ENCODE peak calls at places on chromosomes 3 and 15, in eight cellular contexts. V is stimulated activated CD4-positive, alpha-beta T cell treated with anti-CD3 and anti-CD28 coated beads, Interleukin-1b, Interleukin-23, amount 100 ng/mL, for 48 hours; H is dermis microvascular lymphatic vessel endothelial cell; X is T1000; O is foreskin fibroblast; N is endothelial cell; A is ACHN; T is AG04450. B is an unnamed sample.

GRCh38 chr3:102113421-102114041 is 264.2 kb downstream of the NFKBIZ start:
- DNase-seq in V (no peak), H (no peak), X (no peak), O (no peak), N (no peak), A (peak; percentile 96), T (no peak), B (no peak)

GRCh38 chr3:121995190-121996137 is 26.6 kb downstream of the ILDR1 start:
- DNase-seq in V (peak; percentile 30), H (peak; percentile 23), X (no peak), O (peak; percentile 81), N (peak; percentile 50), A (peak; percentile 30), T (peak; percentile 11), B (peak; percentile 21)

GRCh38 chr15:68224546-68225250 is 4.8 kb downstream of the CLN6 start:
- DNase-seq in V (no peak), H (no peak), X (no peak), O (no peak), N (no peak), A (no peak), T (no peak), B (no peak)

GRCh38 chr15:58401276-58401675 is 30.5 kb upstream of the LIPC start:
- DNase-seq in V (no peak), H (no peak), X (no peak), O (no peak), N (no peak), A (no peak), T (no peak), B (no peak)

GRCh38 chr15:73921257-73921890 is 4.9 kb upstream of the LOXL1 start:
- DNase-seq in V (peak; percentile 14), H (no peak), X (no peak), O (no peak), N (no peak), A (no peak), T (no peak), B (no peak)

GRCh38 chr15:78396976-78397375 is 41.0 kb upstream of the IREB2 start:
- DNase-seq in V (no peak), H (no peak), X (no peak), O (peak; percentile 88), N (no peak), A (no peak), T (no peak), B (no peak)

GRCh38 chr15:36953346-36953745 is 147.0 kb downstream of the MEIS2 start:
- DNase-seq in V (no peak), H (no peak), X (no peak), O (no peak), N (no peak), A (no peak), T (no peak), B (no peak)

GRCh38 chr15:73325191-73325980 is 43.4 kb downstream of the HCN4 start:
- DNase-seq in V (peak; percentile 9), H (no peak), X (no peak), O (no peak), N (peak; percentile 63), A (no peak), T (no peak), B (no peak)

GRCh38 chr3:10928961-10929471 is 63.5 kb upstream of the SLC6A1 start:
- DNase-seq in V (no peak), H (no peak), X (no peak), O (no peak), N (no peak), A (no peak), T (no peak), B (no peak)

GRCh38 chr3:14422016-14422963 is 19.9 kb downstream of the SLC6A6 start:
- DNase-seq in V (no peak), H (no peak), X (no peak), O (no peak), N (no peak), A (no peak), T (no peak), B (no peak)

GRCh38 chr3:100600181-100601042 is 9.0 kb upstream of the ADGRG7 start:
- DNase-seq in V (no peak), H (peak; percentile 7), X (no peak), O (no peak), N (no peak), A (no peak), T (no peak), B (no peak)

GRCh38 chr3:132753946-132754345 is 31.7 kb upstream of the NPHP3 start:
- DNase-seq in V (no peak), H (no peak), X (no peak), O (no peak), N (no peak), A (no peak), T (no peak), B (no peak)

GRCh38 chr15:69608661-69609060 is 156.0 kb downstream of the RPLP1 start:
- DNase-seq in V (no peak), H (no peak), X (no peak), O (no peak), N (no peak), A (no peak), T (no peak), B (no peak)

GRCh38 chr15:100765458-100766224 is 114.0 kb upstream of the ALDH1A3 start:
- DNase-seq in V (no peak), H (no peak), X (no peak), O (no peak), N (no peak), A (no peak), T (no peak), B (no peak)

GRCh38 chr15:31392761-31393401 is 66.2 kb downstream of the KLF13 start:
- DNase-seq in V (no peak), H (no peak), X (no peak), O (peak; percentile 38), N (no peak), A (no peak), T (no peak), B (no peak)

GRCh38 chr3:123119388-123119787 is 52.6 kb downstream of the PDIA5 start:
- DNase-seq in V (no peak), H (no peak), X (no peak), O (no peak), N (no peak), A (no peak), T (no peak), B (no peak)

GRCh38 chr3:141360888-141361598 is 7.3 kb upstream of the ZBTB38 start:
- DNase-seq in V (no peak), H (peak; percentile 79), X (peak; percentile 40), O (peak; percentile 85), N (no peak), A (peak; percentile 42), T (no peak), B (peak; percentile 71)

GRCh38 chr3:69319652-69320051 is 66.2 kb downstream of the FRMD4B start:
- DNase-seq in V (no peak), H (no peak), X (no peak), O (no peak), N (no peak), A (no peak), T (no peak), B (no peak)

B was measured in AG09309.